ENCODE peak calls at places on chromosome 4, in nine cellular contexts. S is osteocyte, F is AG10803, E is bronchial epithelial cell, L is ovary, X is HFF-Myc, U is neural progenitor cell, G is neural crest cell, C is cardiac fibroblast. Q is an unnamed sample.

GRCh38 chr4:115678425-115678941 is 565.1 kb upstream of the NDST4 start:
- DNase-seq in L (no peak), C (no peak), G (no peak), S (no peak), X (no peak), E (no peak), U (no peak), F (no peak), Q (no peak)

GRCh38 chr4:82431026-82431745 is 796 bp downstream of the ENOPH1 start:
- DNase-seq in F (peak), L (peak), U (no peak), E (no peak), G (no peak), S (no peak), X (no peak), C (peak), Q (peak)

GRCh38 chr4:128812360-128812958 is 3.0 kb downstream of the JADE1 start:
- DNase-seq in F (peak), C (peak), U (peak), L (no peak), E (peak), G (no peak), X (peak), S (no peak), Q (no peak)

GRCh38 chr4:146342600-146343192 is 128.4 kb downstream of the REELD1 start:
- DNase-seq in F (peak), L (no peak), E (peak), G (peak), U (peak), C (peak), X (no peak), S (no peak), Q (peak)

GRCh38 chr4:114807357-114807756 is 208.8 kb downstream of the UGT8 start:
- DNase-seq in C (no peak), G (no peak), S (no peak), L (no peak), E (no peak), U (no peak), X (no peak), F (no peak), Q (no peak)

GRCh38 chr4:77996076-77996475 is 61.0 kb upstream of the FRAS1 start:
- DNase-seq in S (no peak), G (no peak), E (no peak), L (no peak), U (no peak), C (no peak), X (no peak), F (no peak), Q (no peak)

GRCh38 chr4:124018383-124019317 is 622.1 kb downstream of the SPRY1 start:
- DNase-seq in C (peak), S (no peak), F (peak), L (no peak), E (no peak), X (peak), U (no peak), G (no peak), Q (peak)

GRCh38 chr4:59664771-59665170 is 1535.4 kb upstream of the ADGRL3 start:
- DNase-seq in L (no peak), E (no peak), F (no peak), G (no peak), X (no peak), C (no peak), U (no peak), S (no peak), Q (no peak)

GRCh38 chr4:75708218-75708691 is 16.1 kb upstream of the USO1 start:
- DNase-seq in E (no peak), L (no peak), G (no peak), U (peak), S (no peak), C (no peak), X (no peak), F (no peak), Q (no peak)

GRCh38 chr4:13984996-13985780 is 357.7 kb upstream of the BOD1L1 start:
- DNase-seq in X (no peak), C (peak), L (no peak), F (peak), G (no peak), U (no peak), S (no peak), E (no peak), Q (no peak)

GRCh38 chr4:140928880-140929279 is 172.7 kb upstream of the TBC1D9 start:
- DNase-seq in S (no peak), E (peak), F (peak), C (no peak), X (no peak), G (no peak), U (no peak), L (no peak), Q (no peak)

GRCh38 chr4:118969359-118969758 is 80.7 kb downstream of the SYNPO2 start:
- DNase-seq in X (peak), C (peak), U (peak), G (no peak), F (peak), E (peak), L (peak), S (no peak), Q (no peak)

GRCh38 chr4:89894654-89895652 is at the start of gene MMRN1:
- DNase-seq in E (no peak), L (no peak), F (no peak), S (no peak), C (peak), X (no peak), G (no peak), U (no peak), Q (peak)

GRCh38 chr4:47270226-47270888 is 193.1 kb downstream of the COMMD8 start:
- DNase-seq in F (no peak), L (no peak), U (peak), E (no peak), C (no peak), X (no peak), S (no peak), G (no peak), Q (no peak)

GRCh38 chr4:183905593-183906485 is 732 bp downstream of the STOX2 start:
- DNase-seq in G (peak), X (no peak), C (peak), E (peak), F (peak), S (no peak), L (peak), U (peak), Q (peak)

GRCh38 chr4:168796362-168797106 is 213.5 kb downstream of the CBR4 start:
- DNase-seq in X (peak), C (peak), S (no peak), U (no peak), F (peak), E (peak), G (no peak), L (no peak), Q (no peak)

GRCh38 chr4:39908284-39908683 is 69.4 kb downstream of the PDS5A start:
- DNase-seq in X (no peak), S (no peak), U (no peak), L (no peak), F (no peak), C (no peak), G (no peak), E (no peak), Q (no peak)

GRCh38 chr4:2305766-2306501 is 44.0 kb upstream of the MXD4 start:
- DNase-seq in U (no peak), F (no peak), G (no peak), E (no peak), C (no peak), X (no peak), L (no peak), S (no peak), Q (no peak)

GRCh38 chr4:6147441-6147840 is 52.9 kb downstream of the JAKMIP1 start:
- DNase-seq in U (no peak), X (no peak), S (no peak), E (no peak), F (no peak), C (no peak), G (no peak), L (no peak), Q (no peak)

GRCh38 chr4:1098311-1098925 is 14.9 kb downstream of the RNF212 start:
- DNase-seq in U (no peak), F (no peak), S (peak), L (no peak), G (no peak), E (no peak), X (no peak), C (no peak), Q (no peak)

GRCh38 chr4:118124977-118125376 is 90.7 kb downstream of the NDST3 start:
- DNase-seq in U (no peak), S (no peak), E (no peak), C (no peak), L (no peak), X (no peak), G (no peak), F (no peak), Q (no peak)

GRCh38 chr4:42568610-42569207 is 88.2 kb downstream of the ATP8A1 start:
- DNase-seq in X (peak), C (peak), U (peak), F (peak), S (no peak), G (peak), L (peak), E (peak), Q (peak)

GRCh38 chr4:96352051-96352517 is 512.2 kb downstream of the PDHA2 start:
- DNase-seq in L (no peak), F (no peak), X (no peak), U (peak), S (no peak), E (peak), C (peak), G (peak), Q (no peak)
- TF ChIP-seq CTCF in L (no peak), F (no peak), X (no peak), U (peak), S (peak), E (peak), C (peak), G (peak), Q (peak)

DNA sequence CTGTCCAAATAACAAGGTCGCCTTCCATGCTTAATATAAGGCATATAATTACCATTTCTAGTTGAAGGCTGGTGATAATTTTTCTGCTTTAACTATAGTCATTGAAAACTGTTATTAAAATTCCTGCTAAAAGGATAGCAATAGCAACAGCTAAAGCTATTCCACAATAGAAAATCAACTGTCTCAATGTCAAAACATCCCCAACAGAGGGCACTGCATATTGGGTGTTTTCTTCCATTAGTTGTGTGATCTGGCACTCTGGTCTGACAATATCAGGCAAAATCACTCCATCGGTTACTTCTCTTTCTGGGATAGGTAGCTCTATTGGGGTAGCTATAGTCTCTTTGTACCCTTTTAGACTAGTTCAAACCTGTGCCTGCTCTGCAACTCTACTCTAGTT is 53.5 kb downstream of the TMPRSS11F start:
- DNase-seq in G (no peak), L (no peak), E (peak), S (no peak), X (no peak), U (no peak), C (no peak), F (no peak), Q (no peak)
- TF ChIP-seq CTCF in G (no peak), L (no peak), E (peak), S (no peak), X (no peak), U (peak), C (no peak), F (no peak), Q (no peak)

DNA sequence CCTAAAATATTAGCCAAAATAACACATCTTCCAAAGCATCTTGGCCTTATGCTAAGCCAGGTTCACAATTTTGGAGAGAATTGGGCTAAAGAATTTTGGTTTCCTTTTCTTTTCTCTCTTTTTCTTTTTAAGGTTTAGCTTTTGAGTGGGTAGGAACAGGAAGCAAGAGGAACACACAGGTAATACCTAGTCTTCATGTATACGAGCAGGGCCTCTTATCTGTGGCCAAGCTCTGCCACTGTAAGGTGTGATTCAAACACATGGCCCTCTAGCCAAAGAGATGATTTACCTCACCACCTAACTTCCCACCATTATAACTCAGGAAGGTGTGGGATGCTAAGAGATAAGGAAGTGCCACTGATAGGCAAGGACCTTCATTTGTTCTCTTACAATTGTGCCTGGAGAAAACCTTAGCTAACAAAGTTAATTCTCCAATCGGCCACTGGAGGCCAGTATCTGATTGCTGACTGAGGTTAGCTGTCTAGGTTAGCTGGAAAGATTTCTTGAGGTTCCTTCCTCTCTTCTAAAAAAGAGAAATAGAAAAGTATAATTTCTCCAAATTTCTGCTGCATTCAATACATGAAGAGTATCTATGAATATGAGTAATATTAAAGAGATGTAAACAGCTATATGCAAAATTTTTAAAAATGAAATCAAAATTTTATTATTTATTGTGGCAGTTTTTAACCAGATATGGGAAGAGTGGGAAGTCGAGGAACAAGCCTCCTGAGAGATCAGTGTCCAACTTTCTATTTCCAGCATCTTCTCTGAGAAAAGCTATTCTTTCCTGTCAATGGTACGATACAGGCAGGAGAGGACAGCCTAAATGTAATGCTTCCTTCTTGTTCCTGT is 30.1 kb upstream of the BBS7 start:
- DNase-seq in F (peak), U (peak), E (peak), C (peak), S (no peak), L (peak), X (peak), G (peak), Q (peak)
- TF ChIP-seq CTCF in F (peak), U (peak), E (peak), C (peak), S (peak), L (no peak), X (peak), G (peak), Q (peak)

DNA sequence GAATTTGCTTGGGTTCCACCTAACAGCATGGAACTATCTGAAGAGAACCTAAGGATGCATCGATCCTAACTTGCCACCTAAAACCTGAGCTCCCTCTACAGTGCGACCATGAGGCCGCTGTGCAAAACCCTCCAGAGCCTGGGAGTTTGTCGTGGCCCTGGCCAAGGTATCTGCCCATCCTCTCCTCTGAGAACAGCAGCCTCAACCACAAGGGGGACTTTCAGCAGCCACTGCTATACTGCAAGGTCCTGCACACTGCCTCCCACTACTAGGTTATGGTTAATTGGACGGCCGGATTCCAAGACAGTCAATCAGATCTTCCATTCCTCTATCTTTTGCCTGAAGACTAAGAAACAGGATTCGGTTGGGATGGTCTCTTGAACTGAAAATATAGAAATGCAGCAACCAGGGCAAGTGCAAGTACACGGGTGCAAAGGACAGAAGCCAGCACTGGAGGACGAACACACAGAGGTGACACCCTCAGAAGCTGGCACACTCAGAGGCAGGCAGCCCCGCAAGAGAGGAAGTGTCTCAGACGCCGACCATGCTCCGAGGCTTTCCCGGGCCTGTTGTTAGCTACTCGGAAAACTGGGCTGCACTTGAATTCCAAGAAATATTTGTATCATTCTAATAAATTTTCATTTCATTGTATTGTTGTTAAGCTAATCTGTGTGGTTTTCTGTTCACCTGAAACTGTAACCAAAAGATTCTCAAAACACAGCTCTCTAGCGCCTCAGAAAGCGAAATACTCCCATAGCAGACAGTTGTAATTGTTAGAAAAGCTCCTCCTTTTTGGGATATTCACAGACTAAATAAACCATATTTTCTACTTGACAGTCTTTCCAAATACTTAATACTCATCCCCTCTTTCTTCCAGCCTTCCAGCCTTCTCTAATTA is 63.3 kb downstream of the AFAP1 start:
- DNase-seq in G (peak), S (no peak), U (peak), E (no peak), X (no peak), L (no peak), C (peak), F (peak), Q (no peak)
- TF ChIP-seq CTCF in G (peak), S (peak), U (peak), E (peak), X (peak), L (no peak), C (peak), F (peak), Q (no peak)

DNA sequence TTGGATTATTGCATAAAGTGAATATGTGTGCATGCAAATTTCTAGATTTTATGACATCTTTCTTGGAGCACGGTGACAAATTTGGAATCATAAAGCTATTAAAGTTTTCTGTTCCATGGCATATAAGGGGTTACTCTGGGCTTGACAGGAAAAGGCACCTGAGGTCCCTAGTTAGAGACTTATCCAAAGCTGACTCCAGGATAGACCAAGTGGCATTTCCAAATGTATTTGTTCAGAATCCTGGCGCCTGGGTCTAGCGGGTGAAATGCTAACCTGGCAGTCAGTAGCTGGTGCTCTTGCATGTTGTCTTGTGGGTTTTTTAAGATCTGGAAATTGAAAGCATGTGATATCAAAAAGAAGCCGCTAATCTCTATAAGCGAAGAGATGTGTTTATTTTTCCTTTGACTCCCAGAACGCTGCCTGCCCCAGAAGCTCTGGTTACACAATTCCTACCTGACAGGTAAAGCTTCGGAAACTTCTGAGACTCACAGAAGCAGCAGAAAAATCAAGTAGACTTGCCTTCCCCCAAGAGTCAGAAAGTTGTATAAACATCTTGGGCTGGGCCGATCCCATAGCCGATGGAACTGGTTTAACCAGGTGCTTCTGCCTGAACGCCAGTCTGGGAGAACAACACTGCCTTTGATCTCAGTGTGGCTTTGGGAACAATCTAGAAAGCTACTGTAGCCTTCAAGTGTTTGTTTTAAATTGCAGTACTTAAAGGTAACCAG is 12.9 kb upstream of the ZCCHC4 start:
- DNase-seq in G (no peak), L (no peak), X (no peak), C (no peak), E (peak), U (no peak), S (no peak), F (no peak), Q (no peak)
- TF ChIP-seq CTCF in G (no peak), L (no peak), X (no peak), C (no peak), E (peak), U (no peak), S (no peak), F (no peak), Q (no peak)

DNA sequence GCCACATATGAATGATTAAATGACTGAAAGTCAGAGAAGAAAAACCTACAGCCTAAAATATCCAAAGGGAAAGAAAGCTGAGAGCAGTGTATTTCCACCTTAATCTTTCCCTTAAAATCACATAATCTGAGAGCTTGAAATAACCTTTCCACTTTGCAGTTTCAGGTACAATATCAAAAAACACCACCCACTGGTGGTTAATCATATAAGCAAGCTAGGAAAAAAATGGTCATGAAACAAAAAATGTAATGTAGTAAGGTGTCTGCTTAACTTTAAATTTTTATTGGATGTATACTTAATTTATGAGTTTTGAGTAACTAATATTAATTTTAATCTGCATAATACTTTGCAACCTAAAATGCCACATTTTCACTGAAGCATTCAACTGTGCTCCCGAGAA is 3.2 kb downstream of the PRDM5 start:
- DNase-seq in C (no peak), X (no peak), E (peak), S (no peak), L (no peak), F (no peak), G (no peak), U (no peak), Q (no peak)
- TF ChIP-seq CTCF in C (peak), X (no peak), E (peak), S (no peak), L (no peak), F (no peak), G (peak), U (peak), Q (no peak)

GRCh38 chr4:17111959-17112659 is 213.7 kb upstream of the LDB2 start:
- DNase-seq in S (no peak), U (peak), F (no peak), E (no peak), L (no peak), X (no peak), C (peak), G (peak), Q (peak)
- TF ChIP-seq CTCF in S (peak), U (peak), F (peak), E (peak), L (no peak), X (peak), C (peak), G (peak), Q (peak)

DNA sequence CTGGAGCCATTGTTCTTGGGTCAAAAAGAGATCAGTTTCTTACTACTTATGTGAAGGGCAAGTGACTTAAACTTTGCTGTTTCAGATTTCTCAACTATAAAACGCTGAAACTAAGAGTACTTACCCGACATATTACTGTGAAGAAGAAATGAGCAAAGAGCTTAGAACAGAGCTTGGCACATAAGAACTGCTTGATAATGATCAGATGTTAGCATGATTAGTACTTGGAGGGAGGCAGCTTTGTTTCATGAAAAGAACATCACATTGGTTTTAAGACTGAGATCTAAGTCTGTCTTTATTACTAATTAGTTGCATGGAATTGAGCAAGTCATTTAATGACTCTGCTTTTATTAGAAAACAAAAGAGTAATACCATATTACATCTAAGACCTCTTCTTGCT is 169.1 kb downstream of the ARHGAP24 start:
- DNase-seq in C (no peak), S (no peak), L (no peak), E (no peak), U (no peak), X (no peak), F (no peak), G (no peak), Q (no peak)
- TF ChIP-seq CTCF in C (no peak), S (no peak), L (no peak), E (no peak), U (no peak), X (no peak), F (no peak), G (no peak), Q (no peak)